ENCODE peak calls at places on chromosomes 13 and 19, in seven cellular contexts. B, G, Y, H, A, I and M are unnamed samples. For H3K4me1, the result is how much of the 10 kb centered on the place peaks cover.

GRCh38 chr13:112603641-112604220 is 15.8 kb upstream of the TUBGCP3 start:
- DNase-seq in A (no peak), G (no peak), I (no peak), Y (no peak), B (peak), H (no peak), M (no peak)

GRCh38 chr19:6521718-6522646 is 8.8 kb upstream of the TNFSF9 start:
- DNase-seq in H (peak), A (no peak), Y (no peak), B (no peak), G (no peak), I (peak), M (no peak)

GRCh38 chr19:55114566-55115145 is 2.8 kb downstream of the PPP1R12C start:
- DNase-seq in I (no peak), B (no peak), G (no peak), H (no peak), A (no peak), Y (peak), M (no peak)

GRCh38 chr13:63381078-63381859 is 1965.6 kb upstream of the PCDH20 start:
- DNase-seq in Y (no peak), H (no peak), A (no peak), G (no peak), B (peak), I (no peak), M (no peak)

GRCh38 chr13:91879360-91879759 is 480.9 kb downstream of the GPC5 start:
- DNase-seq in A (no peak), I (no peak), G (no peak), Y (no peak), H (no peak), B (no peak), M (no peak)

GRCh38 chr13:44423824-44424223 is 50.2 kb downstream of the SERP2 start:
- DNase-seq in Y (no peak), A (no peak), B (no peak), H (no peak), I (no peak), G (no peak), M (peak)

GRCh38 chr19:47541507-47541906 is 26.6 kb upstream of the NAPA start:
- DNase-seq in A (no peak), I (no peak), B (no peak), Y (no peak), G (no peak), H (no peak), M (no peak)

GRCh38 chr13:43879323-43880181 is at the start of the genes CCDC122 and LACC1:
- DNase-seq in B (peak), A (peak), I (peak), Y (peak), G (peak), H (peak), M (no peak)

GRCh38 chr13:41696163-41697003 is 239.0 kb downstream of the RGCC start:
- DNase-seq in Y (no peak), I (no peak), A (no peak), H (no peak), B (peak), G (peak), M (no peak)

GRCh38 chr13:36369268-36370107 is 23.3 kb upstream of the SPART start:
- DNase-seq in B (peak), G (no peak), Y (no peak), I (no peak), A (no peak), H (no peak), M (no peak)

GRCh38 chr19:17035842-17036424 is 9.3 kb upstream of the CPAMD8 start:
- DNase-seq in A (no peak), Y (no peak), I (peak), G (peak), B (no peak), H (peak), M (no peak)

GRCh38 chr19:10858204-10858828 is 10.1 kb downstream of the C19orf38 start:
- DNase-seq in H (no peak), A (no peak), I (no peak), Y (no peak), G (no peak), B (no peak), M (no peak)

GRCh38 chr13:79869326-79869725 is 388.4 kb downstream of the NDFIP2 start:
- DNase-seq in A (no peak), G (peak), I (no peak), H (no peak), Y (no peak), B (peak), M (no peak)

GRCh38 chr19:57813919-57814504 is 701 bp downstream of the ZNF552 start:
- DNase-seq in A (peak), Y (no peak), H (peak), I (no peak), B (no peak), G (peak), M (no peak)

GRCh38 chr19:45901432-45901903 is 945 bp downstream of the MYPOP start:
- DNase-seq in Y (peak), H (peak), B (peak), I (peak), A (no peak), G (no peak), M (no peak)

GRCh38 chr19:32195706-32196610 is 149.5 kb upstream of the ZNF507 start:
- DNase-seq in B (no peak), G (no peak), A (no peak), H (no peak), Y (no peak), I (no peak), M (peak)

GRCh38 chr19:6318772-6319171 is 14.6 kb downstream of the ACER1 start:
- DNase-seq in G (no peak), A (no peak), Y (no peak), B (peak), I (no peak), H (no peak), M (no peak)

GRCh38 chr19:6006896-6007295 is 29.0 kb upstream of the RANBP3 start:
- DNase-seq in A (no peak), I (no peak), H (no peak), B (no peak), G (no peak), Y (no peak), M (no peak)

GRCh38 chr19:33887891-33888290 is 91.2 kb downstream of the KCTD15 start:
- DNase-seq in Y (no peak), A (no peak), G (no peak), B (no peak), H (no peak), I (no peak), M (no peak)

GRCh38 chr19:30879225-30879624 is 470.0 kb downstream of the TSHZ3 start:
- DNase-seq in A (no peak), H (no peak), I (no peak), B (no peak), Y (no peak), G (no peak), M (no peak)

GRCh38 chr13:32415019-32415418 is 12.9 kb downstream of the N4BP2L1 start:
- DNase-seq in Y (no peak), I (no peak), A (no peak), H (peak), B (no peak), G (peak), M (no peak)

GRCh38 chr19:43779820-43780219 is 953 bp downstream of the KCNN4 start:
- DNase-seq in A (no peak), B (no peak), G (peak), H (no peak), I (no peak), Y (no peak), M (no peak)

GRCh38 chr19:41031926-41032325 is 40.8 kb downstream of the CYP2B6 start:
- DNase-seq in G (no peak), A (peak), H (no peak), I (no peak), B (no peak), Y (no peak), M (peak)

GRCh38 chr19:46659151-46660007 is 1.6 kb downstream of the DACT3 start:
- DNase-seq in B (no peak), H (peak), Y (no peak), I (no peak), A (no peak), G (peak), M (no peak)

GRCh38 chr13:25744176-25744575 is 307.6 kb downstream of the SHISA2 start:
- DNase-seq in Y (no peak), G (no peak), H (no peak), B (no peak), A (no peak), I (no peak), M (no peak)

GRCh38 chr19:51511353-51511752 is 9.8 kb upstream of the SIGLEC12 start:
- DNase-seq in H (no peak), G (peak), I (no peak), A (no peak), Y (no peak), B (no peak), M (no peak)

GRCh38 chr13:44471686-44472085 is 98.1 kb downstream of the SERP2 start:
- DNase-seq in H (no peak), I (no peak), Y (no peak), A (no peak), G (peak), B (peak), M (no peak)

GRCh38 chr19:58181902-58182576 is 822 bp upstream of the ZNF274 start:
- DNase-seq in I (peak), A (no peak), B (no peak), Y (no peak), H (peak), G (peak), M (no peak)

GRCh38 chr19:28289294-28290063 is 923.5 kb downstream of the UQCRFS1 start:
- DNase-seq in I (no peak), B (no peak), A (no peak), G (no peak), H (peak), Y (no peak), M (no peak)

GRCh38 chr19:18961767-18962423 is 20.9 kb upstream of the HOMER3 start:
- DNase-seq in Y (no peak), A (no peak), I (no peak), H (no peak), G (no peak), B (no peak), M (no peak)

GRCh38 chr19:18762125-18763023 is 28.7 kb downstream of the COMP start:
- DNase-seq in H (peak), B (no peak), G (no peak), Y (peak), A (no peak), I (peak), M (no peak)

GRCh38 chr13:99797716-99798115 is 173.9 kb downstream of the ZIC5 start:
- DNase-seq in Y (no peak), B (no peak), I (no peak), G (no peak), H (no peak), A (no peak), M (no peak)

GRCh38 chr19:32268381-32268780 is 77.0 kb upstream of the ZNF507 start:
- DNase-seq in B (no peak), I (no peak), H (no peak), Y (no peak), A (no peak), G (no peak), M (no peak)

GRCh38 chr13:76903544-76904162 is 17.4 kb upstream of the KCTD12 start:
- DNase-seq in I (peak), B (peak), G (peak), H (peak), Y (peak), A (no peak), M (no peak)

GRCh38 chr13:26051231-26052135 is at the start of gene SHISA2:
- DNase-seq in B (peak), G (peak), H (no peak), Y (no peak), A (no peak), I (peak), M (peak)

GRCh38 chr13:38819053-38819452 is 132.2 kb downstream of the FREM2 start:
- DNase-seq in H (no peak), G (no peak), Y (no peak), I (peak), A (no peak), B (no peak), M (no peak)

DNA sequence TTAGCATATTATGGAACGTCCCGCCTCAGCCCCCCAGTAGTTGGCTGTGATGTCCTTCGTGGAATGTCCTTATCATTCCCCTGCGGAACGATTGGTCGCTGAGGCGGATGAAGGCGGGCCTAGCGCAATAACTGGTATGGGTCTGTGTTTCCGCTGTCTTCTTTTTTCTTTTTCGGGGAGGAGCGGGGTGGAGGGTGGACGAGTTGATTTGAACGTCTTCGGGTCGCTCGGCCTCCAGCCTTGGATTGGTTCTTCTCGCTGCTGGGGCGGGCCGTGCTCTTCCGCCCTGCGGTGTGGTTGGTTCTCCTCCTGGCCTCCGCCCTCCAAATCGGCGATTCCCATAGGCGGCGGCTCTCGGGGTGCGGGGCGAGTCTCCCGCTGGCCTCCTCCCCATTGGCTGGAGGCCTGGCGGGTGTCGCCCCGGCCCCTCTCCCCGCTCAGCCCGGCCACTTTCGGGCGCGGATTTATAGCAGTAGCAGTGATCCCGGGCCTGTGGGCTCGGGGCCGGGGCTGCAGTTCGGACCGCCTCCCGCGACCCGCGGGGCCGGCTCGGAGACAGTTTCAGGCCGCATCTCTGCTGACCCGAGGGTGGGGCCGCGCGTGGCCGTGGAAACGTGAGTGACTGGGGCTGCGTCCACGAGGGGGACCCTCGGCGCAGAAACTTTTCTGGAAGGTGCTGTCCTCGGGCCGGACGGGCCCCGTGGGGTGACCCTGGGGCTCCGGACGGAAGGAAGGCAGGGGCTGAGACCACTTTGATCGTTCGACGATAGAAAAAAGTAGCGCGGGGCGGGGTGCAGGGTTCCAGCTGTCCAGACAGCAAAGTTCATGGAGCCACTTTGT is 2.1 kb downstream of the ING1 start:
- DNase-seq in H (peak), Y (peak), I (peak), A (peak), B (peak), G (peak), M (no peak)
- TF ChIP-seq POLR2A in H (no peak), Y (peak), I (peak), A (no peak), B (no peak), G (peak), M (no peak)

GRCh38 chr13:19864018-19864338 is 529 bp upstream of the ZMYM5 start:
- DNase-seq in Y (peak), H (peak), I (peak), A (peak), G (peak), B (no peak), M (no peak)

GRCh38 chr13:19863323-19864017 is at the start of gene ZMYM5:
- DNase-seq in B (peak), H (peak), G (peak), I (peak), A (peak), Y (peak), M (peak)

GRCh38 chr13:19862511-19863313 is 737 bp downstream of the ZMYM5 start:
- DNase-seq in G (peak), A (no peak), B (peak), H (peak), Y (peak), I (peak), M (no peak)

GRCh38 chr13:19860884-19861655 is 2.4 kb downstream of the ZMYM5 start:
- DNase-seq in H (no peak), G (peak), A (no peak), Y (no peak), I (no peak), B (peak), M (no peak)

DNA sequence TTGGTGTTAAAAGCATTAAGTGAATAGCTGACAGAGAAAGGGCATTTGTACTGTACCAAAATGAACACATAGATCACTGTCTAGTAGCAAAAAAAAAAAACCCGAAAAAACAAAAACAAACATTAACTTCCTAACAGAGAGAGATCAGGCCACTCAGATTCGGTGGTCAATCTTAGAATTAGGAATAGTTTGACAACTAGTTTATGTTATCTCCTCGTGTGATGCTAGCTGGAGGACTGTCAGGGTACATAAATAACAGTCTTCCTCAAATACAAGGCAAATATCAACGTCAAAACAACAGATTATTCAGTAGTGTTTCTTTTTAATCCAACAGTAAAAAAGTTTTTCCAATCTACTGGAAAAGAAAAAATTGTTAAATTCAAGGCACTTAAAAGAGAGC is 1.7 kb downstream of the ZMYM5 start:
- DNase-seq in A (no peak), I (no peak), B (no peak), Y (no peak), H (no peak), G (no peak), M (no peak)
- H3K27ac ChIP-seq in A (peak), I (no peak), B (peak), Y (peak), H (peak), G (peak), M (peak)

GRCh38 chr19:2044709-2045500 is 6.1 kb downstream of the MKNK2 start:
- DNase-seq in H (no peak), G (no peak), Y (peak), I (no peak), A (peak), B (no peak), M (no peak)

GRCh38 chr19:2042485-2043268 is 8.4 kb downstream of the MKNK2 start:
- DNase-seq in B (no peak), A (peak), H (peak), G (no peak), I (peak), Y (peak), M (peak)

GRCh38 chr19:2041686-2042484 is 9.2 kb downstream of the MKNK2 start:
- DNase-seq in H (peak), A (peak), I (peak), B (peak), Y (peak), G (peak), M (peak)

GRCh38 chr19:2043864-2044708 is 7.0 kb downstream of the MKNK2 start:
- DNase-seq in H (no peak), A (peak), Y (peak), I (no peak), G (no peak), B (no peak), M (peak)

GRCh38 chr19:2043269-2043641 is 7.8 kb downstream of the MKNK2 start:
- DNase-seq in Y (peak), H (no peak), G (no peak), B (no peak), I (no peak), A (no peak), M (peak)
- H3K4me1 ChIP-seq in Y (half or more), H (half or more), G (half or more), B (under half), I (half or more), A (half or more), M (half or more)

GRCh38 chr19:3975637-3976087 is 4.8 kb upstream of the DAPK3 start:
- DNase-seq in A (no peak), H (no peak), B (no peak), I (no peak), G (no peak), Y (peak), M (no peak)

GRCh38 chr19:3978145-3978544 is 7.1 kb downstream of the EEF2 start:
- DNase-seq in I (no peak), G (no peak), Y (no peak), H (no peak), A (no peak), B (no peak), M (no peak)

GRCh38 chr19:3975144-3975543 is 4.2 kb upstream of the DAPK3 start:
- DNase-seq in A (no peak), B (no peak), Y (peak), G (no peak), I (no peak), H (no peak), M (no peak)

GRCh38 chr19:3977242-3978143 is 6.6 kb upstream of the DAPK3 start:
- DNase-seq in H (no peak), G (no peak), A (no peak), Y (peak), I (no peak), B (no peak), M (no peak)

GRCh38 chr19:3976495-3977241 is 5.8 kb upstream of the DAPK3 start:
- DNase-seq in H (no peak), I (no peak), A (no peak), G (no peak), Y (peak), B (no peak), M (no peak)
- TF ChIP-seq POLR2A in H (no peak), I (no peak), A (no peak), G (no peak), Y (no peak), B (no peak), M (no peak)

GRCh38 chr19:49061445-49061844 is 3.2 kb downstream of the NTF4 start:
- DNase-seq in G (no peak), A (no peak), H (no peak), B (no peak), Y (no peak), I (no peak), M (no peak)
- H3K27ac ChIP-seq in G (no peak), A (no peak), H (no peak), B (no peak), Y (no peak), I (no peak), M (no peak)